ENCODE peak calls at places on chromosomes 5 and 9, in seven cellular contexts. One of them, this sample, is unnamed.

GRCh38 chr9:14103115-14103514 is 210.8 kb downstream of the NFIB start:
- DNase-seq in suprapubic skin: no peak
- DNase-seq in Panc1: no peak
- DNase-seq in sigmoid colon: no peak
- DNase-seq in SK-N-SH: peak; percentile 14
- DNase-seq in prostate gland: no peak
- DNase-seq in GM23338: peak; percentile 13
- DNase-seq in this sample: no peak

GRCh38 chr9:126914458-126915280 is at the start of gene RALGPS1:
- DNase-seq in suprapubic skin: peak; percentile 97
- DNase-seq in Panc1: peak; percentile 38
- DNase-seq in sigmoid colon: peak; percentile 98
- DNase-seq in SK-N-SH: peak; percentile 99
- DNase-seq in prostate gland: peak; percentile 95
- DNase-seq in GM23338: peak; percentile 99
- DNase-seq in this sample: peak; percentile 98

GRCh38 chr9:127562271-127562780 is 49.8 kb upstream of the STXBP1 start:
- DNase-seq in suprapubic skin: no peak
- DNase-seq in Panc1: no peak
- DNase-seq in sigmoid colon: no peak
- DNase-seq in SK-N-SH: no peak
- DNase-seq in prostate gland: no peak
- DNase-seq in GM23338: no peak
- DNase-seq in this sample: no peak

GRCh38 chr5:167797933-167798332 is 493.5 kb upstream of the WWC1 start:
- DNase-seq in suprapubic skin: no peak
- DNase-seq in Panc1: no peak
- DNase-seq in sigmoid colon: no peak
- DNase-seq in SK-N-SH: no peak
- DNase-seq in prostate gland: no peak
- DNase-seq in GM23338: no peak
- DNase-seq in this sample: no peak

GRCh38 chr9:133375116-133375723 is 640 bp downstream of the SURF4 start:
- DNase-seq in suprapubic skin: no peak
- DNase-seq in Panc1: no peak
- DNase-seq in sigmoid colon: no peak
- DNase-seq in SK-N-SH: peak; percentile 82
- DNase-seq in prostate gland: peak; percentile 30
- DNase-seq in GM23338: peak; percentile 47
- DNase-seq in this sample: no peak

GRCh38 chr9:114434878-114435311 is 47.1 kb upstream of the AKNA start:
- DNase-seq in suprapubic skin: no peak
- DNase-seq in Panc1: peak; percentile 18
- DNase-seq in sigmoid colon: no peak
- DNase-seq in SK-N-SH: peak; percentile 64
- DNase-seq in prostate gland: peak; percentile 39
- DNase-seq in GM23338: peak; percentile 87
- DNase-seq in this sample: no peak

GRCh38 chr5:2223303-2223702 is 340.6 kb upstream of the IRX4 start:
- DNase-seq in suprapubic skin: no peak
- DNase-seq in Panc1: no peak
- DNase-seq in sigmoid colon: no peak
- DNase-seq in SK-N-SH: no peak
- DNase-seq in prostate gland: no peak
- DNase-seq in GM23338: no peak
- DNase-seq in this sample: no peak

GRCh38 chr5:1800470-1801060 is 642 bp upstream of the NDUFS6 start:
- DNase-seq in suprapubic skin: peak; percentile 21
- DNase-seq in Panc1: peak; percentile 51
- DNase-seq in sigmoid colon: no peak
- DNase-seq in SK-N-SH: no peak
- DNase-seq in prostate gland: no peak
- DNase-seq in GM23338: peak; percentile 34
- DNase-seq in this sample: no peak

GRCh38 chr5:144697847-144698262 is 527.2 kb downstream of the KCTD16 start:
- DNase-seq in suprapubic skin: no peak
- DNase-seq in Panc1: peak; percentile 78
- DNase-seq in sigmoid colon: no peak
- DNase-seq in SK-N-SH: no peak
- DNase-seq in prostate gland: no peak
- DNase-seq in GM23338: peak; percentile 14
- DNase-seq in this sample: no peak

GRCh38 chr9:134433101-134433500 is 106.8 kb downstream of the RXRA start:
- DNase-seq in suprapubic skin: no peak
- DNase-seq in Panc1: no peak
- DNase-seq in sigmoid colon: peak; percentile 85
- DNase-seq in SK-N-SH: no peak
- DNase-seq in prostate gland: peak; percentile 70
- DNase-seq in GM23338: no peak
- DNase-seq in this sample: no peak

GRCh38 chr5:109146611-109147010 is 263.2 kb downstream of the PJA2 start:
- DNase-seq in suprapubic skin: no peak
- DNase-seq in Panc1: no peak
- DNase-seq in sigmoid colon: no peak
- DNase-seq in SK-N-SH: no peak
- DNase-seq in prostate gland: no peak
- DNase-seq in GM23338: no peak
- DNase-seq in this sample: no peak

GRCh38 chr9:117205806-117206205 is 209.1 kb downstream of the ASTN2 start:
- DNase-seq in suprapubic skin: no peak
- DNase-seq in Panc1: no peak
- DNase-seq in sigmoid colon: no peak
- DNase-seq in SK-N-SH: no peak
- DNase-seq in prostate gland: no peak
- DNase-seq in GM23338: no peak
- DNase-seq in this sample: no peak

GRCh38 chr5:179370490-179371122 is 25.3 kb upstream of the ADAMTS2 start:
- DNase-seq in suprapubic skin: no peak
- DNase-seq in Panc1: no peak
- DNase-seq in sigmoid colon: peak; percentile 46
- DNase-seq in SK-N-SH: no peak
- DNase-seq in prostate gland: no peak
- DNase-seq in GM23338: no peak
- DNase-seq in this sample: peak; percentile 63

GRCh38 chr9:34612788-34613390 is 992 bp upstream of the RPP25L start:
- DNase-seq in suprapubic skin: peak; percentile 87
- DNase-seq in Panc1: no peak
- DNase-seq in sigmoid colon: peak; percentile 90
- DNase-seq in SK-N-SH: peak; percentile 84
- DNase-seq in prostate gland: peak; percentile 85
- DNase-seq in GM23338: peak; percentile 96
- DNase-seq in this sample: peak; percentile 88

GRCh38 chr5:95832664-95833063 is 10.1 kb upstream of the GLRX start:
- DNase-seq in suprapubic skin: no peak
- DNase-seq in Panc1: no peak
- DNase-seq in sigmoid colon: no peak
- DNase-seq in SK-N-SH: no peak
- DNase-seq in prostate gland: no peak
- DNase-seq in GM23338: no peak
- DNase-seq in this sample: no peak

GRCh38 chr5:62477801-62478200 is 65.2 kb downstream of the IPO11 start:
- DNase-seq in suprapubic skin: no peak
- DNase-seq in Panc1: no peak
- DNase-seq in sigmoid colon: no peak
- DNase-seq in SK-N-SH: no peak
- DNase-seq in prostate gland: no peak
- DNase-seq in GM23338: no peak
- DNase-seq in this sample: no peak

GRCh38 chr5:66454186-66455078 is 141.8 kb upstream of the MAST4 start:
- DNase-seq in suprapubic skin: no peak
- DNase-seq in Panc1: no peak
- DNase-seq in sigmoid colon: no peak
- DNase-seq in SK-N-SH: no peak
- DNase-seq in prostate gland: no peak
- DNase-seq in GM23338: no peak
- DNase-seq in this sample: no peak

GRCh38 chr9:12878342-12878978 is 103.6 kb downstream of the LURAP1L start:
- DNase-seq in suprapubic skin: no peak
- DNase-seq in Panc1: no peak
- DNase-seq in sigmoid colon: no peak
- DNase-seq in SK-N-SH: no peak
- DNase-seq in prostate gland: no peak
- DNase-seq in GM23338: no peak
- DNase-seq in this sample: no peak

GRCh38 chr5:108196276-108196675 is 185.6 kb downstream of the FBXL17 start:
- DNase-seq in suprapubic skin: no peak
- DNase-seq in Panc1: no peak
- DNase-seq in sigmoid colon: no peak
- DNase-seq in SK-N-SH: no peak
- DNase-seq in prostate gland: no peak
- DNase-seq in GM23338: no peak
- DNase-seq in this sample: no peak

GRCh38 chr5:136285501-136285900 is 79.8 kb downstream of the TRPC7 start:
- DNase-seq in suprapubic skin: no peak
- DNase-seq in Panc1: no peak
- DNase-seq in sigmoid colon: no peak
- DNase-seq in SK-N-SH: no peak
- DNase-seq in prostate gland: no peak
- DNase-seq in GM23338: no peak
- DNase-seq in this sample: no peak

GRCh38 chr9:132908635-132909034 is 29.9 kb downstream of the SPACA9 start:
- DNase-seq in suprapubic skin: no peak
- DNase-seq in Panc1: no peak
- DNase-seq in sigmoid colon: no peak
- DNase-seq in SK-N-SH: no peak
- DNase-seq in prostate gland: no peak
- DNase-seq in GM23338: no peak
- DNase-seq in this sample: no peak

GRCh38 chr9:132221941-132222340 is 60.1 kb downstream of the NTNG2 start:
- DNase-seq in suprapubic skin: no peak
- DNase-seq in Panc1: no peak
- DNase-seq in sigmoid colon: no peak
- DNase-seq in SK-N-SH: no peak
- DNase-seq in prostate gland: no peak
- DNase-seq in GM23338: no peak
- DNase-seq in this sample: no peak

GRCh38 chr5:1153428-1153827 is 41.6 kb upstream of the SLC12A7 start:
- DNase-seq in suprapubic skin: no peak
- DNase-seq in Panc1: no peak
- DNase-seq in sigmoid colon: no peak
- DNase-seq in SK-N-SH: no peak
- DNase-seq in prostate gland: no peak
- DNase-seq in GM23338: no peak
- DNase-seq in this sample: no peak

GRCh38 chr5:76363385-76364261 is 39.5 kb upstream of the IQGAP2 start:
- DNase-seq in suprapubic skin: no peak
- DNase-seq in Panc1: no peak
- DNase-seq in sigmoid colon: no peak
- DNase-seq in SK-N-SH: no peak
- DNase-seq in prostate gland: no peak
- DNase-seq in GM23338: no peak
- DNase-seq in this sample: no peak

GRCh38 chr5:132023258-132024116 is 12.0 kb upstream of the ACSL6 start:
- DNase-seq in suprapubic skin: no peak
- DNase-seq in Panc1: no peak
- DNase-seq in sigmoid colon: no peak
- DNase-seq in SK-N-SH: no peak
- DNase-seq in prostate gland: no peak
- DNase-seq in GM23338: no peak
- DNase-seq in this sample: no peak

GRCh38 chr9:107614765-107615164 is 125.2 kb upstream of the KLF4 start:
- DNase-seq in suprapubic skin: no peak
- DNase-seq in Panc1: no peak
- DNase-seq in sigmoid colon: no peak
- DNase-seq in SK-N-SH: no peak
- DNase-seq in prostate gland: peak; percentile 9
- DNase-seq in GM23338: no peak
- DNase-seq in this sample: no peak

GRCh38 chr9:13529321-13530104 is 250.0 kb upstream of the MPDZ start:
- DNase-seq in suprapubic skin: no peak
- DNase-seq in Panc1: no peak
- DNase-seq in sigmoid colon: no peak
- DNase-seq in SK-N-SH: no peak
- DNase-seq in prostate gland: no peak
- DNase-seq in GM23338: no peak
- DNase-seq in this sample: no peak

DNA sequence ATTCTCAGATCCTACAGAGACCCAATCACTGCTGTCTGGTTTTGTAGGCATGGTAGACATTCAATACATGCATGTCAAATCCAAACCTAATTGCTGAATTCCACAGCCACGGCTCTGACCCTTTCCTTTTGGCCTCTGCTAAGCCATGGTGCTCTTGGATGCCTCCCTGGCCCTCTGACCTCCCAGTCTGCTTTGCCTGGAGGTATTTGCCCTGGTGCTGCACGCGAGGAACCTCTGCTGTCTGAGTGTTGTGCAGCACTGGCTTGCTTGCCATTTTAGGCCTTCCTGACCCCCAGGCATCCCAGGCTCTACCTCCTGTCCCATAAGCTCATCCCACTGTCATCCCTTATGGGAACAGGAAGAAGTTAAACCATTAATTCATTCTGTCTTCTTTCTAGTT is 60.9 kb downstream of the DOCK2 start:
- DNase-seq in suprapubic skin: no peak
- DNase-seq in Panc1: no peak
- DNase-seq in sigmoid colon: no peak
- DNase-seq in SK-N-SH: no peak
- DNase-seq in prostate gland: no peak
- DNase-seq in GM23338: no peak
- DNase-seq in this sample: no peak
- H3K36me3 ChIP-seq in suprapubic skin: peaks cover 3% of the 10 kb centered on the region
- H3K36me3 ChIP-seq in Panc1: no peaks in the 10 kb centered on the region
- H3K36me3 ChIP-seq in sigmoid colon: no peaks in the 10 kb centered on the region
- H3K36me3 ChIP-seq in SK-N-SH: no peaks in the 10 kb centered on the region
- H3K36me3 ChIP-seq in prostate gland: no peaks in the 10 kb centered on the region
- H3K36me3 ChIP-seq in GM23338: no peaks in the 10 kb centered on the region
- H3K36me3 ChIP-seq in this sample: peaks cover 76% of the 10 kb centered on the region

GRCh38 chr9:25677301-25678146 is 720 bp downstream of the TUSC1 start:
- DNase-seq in suprapubic skin: peak; percentile 90
- DNase-seq in Panc1: no peak
- DNase-seq in sigmoid colon: peak; percentile 94
- DNase-seq in SK-N-SH: peak; percentile 87
- DNase-seq in prostate gland: peak; percentile 81
- DNase-seq in GM23338: peak; percentile 77
- DNase-seq in this sample: peak; percentile 89
- TF ChIP-seq POLR2AphosphoS5 in suprapubic skin: no peak
- TF ChIP-seq POLR2AphosphoS5 in Panc1: peak; percentile 27
- TF ChIP-seq POLR2AphosphoS5 in sigmoid colon: peak; percentile 88
- TF ChIP-seq POLR2AphosphoS5 in SK-N-SH: peak; percentile 90
- TF ChIP-seq POLR2AphosphoS5 in prostate gland: peak; percentile 76
- TF ChIP-seq POLR2AphosphoS5 in GM23338: peak; percentile 80
- TF ChIP-seq POLR2AphosphoS5 in this sample: peak; percentile 85

DNA sequence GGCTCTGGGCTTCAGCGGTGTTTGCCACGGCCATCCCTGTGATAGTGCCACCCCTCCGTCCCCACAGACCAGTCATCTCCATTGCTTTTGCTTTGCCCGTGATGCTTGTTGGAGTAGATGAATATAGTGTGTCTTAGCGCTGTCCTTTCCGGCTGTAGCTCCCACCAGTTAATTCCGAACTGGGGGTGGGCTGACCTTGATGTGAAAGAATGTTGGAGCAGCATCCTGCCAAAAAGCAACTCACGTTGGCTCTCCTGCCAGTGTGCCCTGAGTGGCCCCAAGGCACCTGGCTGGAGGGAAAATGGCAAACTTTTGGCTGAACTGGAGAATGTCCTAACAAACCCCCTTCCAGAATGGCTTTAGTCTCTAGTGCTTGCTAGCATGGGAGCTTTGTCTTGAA is 20.0 kb downstream of the CLTA start:
- DNase-seq in suprapubic skin: no peak
- DNase-seq in Panc1: no peak
- DNase-seq in sigmoid colon: no peak
- DNase-seq in SK-N-SH: no peak
- DNase-seq in prostate gland: no peak
- DNase-seq in GM23338: no peak
- DNase-seq in this sample: no peak
- H3K36me3 ChIP-seq in suprapubic skin: peaks cover 83% of the 10 kb centered on the region
- H3K36me3 ChIP-seq in Panc1: peaks cover 70% of the 10 kb centered on the region
- H3K36me3 ChIP-seq in sigmoid colon: peaks cover 89% of the 10 kb centered on the region
- H3K36me3 ChIP-seq in SK-N-SH: peaks cover 66% of the 10 kb centered on the region
- H3K36me3 ChIP-seq in prostate gland: no peaks in the 10 kb centered on the region
- H3K36me3 ChIP-seq in GM23338: peaks cover 42% of the 10 kb centered on the region
- H3K36me3 ChIP-seq in this sample: peaks cover 99% of the 10 kb centered on the region

GRCh38 chr9:112028242-112029221 is 131.9 kb downstream of the UGCG start:
- DNase-seq in suprapubic skin: no peak
- DNase-seq in Panc1: no peak
- DNase-seq in sigmoid colon: no peak
- DNase-seq in SK-N-SH: no peak
- DNase-seq in prostate gland: no peak
- DNase-seq in GM23338: no peak
- DNase-seq in this sample: no peak
- TF ChIP-seq POLR2AphosphoS5 in suprapubic skin: no peak
- TF ChIP-seq POLR2AphosphoS5 in Panc1: no peak
- TF ChIP-seq POLR2AphosphoS5 in sigmoid colon: no peak
- TF ChIP-seq POLR2AphosphoS5 in SK-N-SH: no peak
- TF ChIP-seq POLR2AphosphoS5 in prostate gland: no peak
- TF ChIP-seq POLR2AphosphoS5 in GM23338: no peak
- TF ChIP-seq POLR2AphosphoS5 in this sample: no peak

This sample was measured in spleen.